ENCODE peak calls at places on chromosomes 12 and 14, in six cellular contexts. E is mesendoderm; R is CD4-positive, CD25-positive, alpha-beta regulatory T cell; C is PC-3; Q is HL-60; T is spleen. G is an unnamed sample.
A peak's percentile ranks its signal among the peaks of the same experiment; 100 is the strongest.

GRCh38 chr12:66823857-66824570 is 145.1 kb upstream of the GRIP1 start:
- DNase-seq in R (no peak), Q (no peak), E (peak; percentile 59), C (peak; percentile 97), T (no peak), G (no peak)

GRCh38 chr12:101592931-101593330 is 1.8 kb upstream of the MYBPC1 start:
- DNase-seq in Q (no peak), E (no peak), R (no peak), T (no peak), C (no peak), G (no peak)

GRCh38 chr14:105738638-105739037 is 212.3 kb downstream of the TMEM121 start:
- DNase-seq in T (peak; percentile 64), C (no peak), E (no peak), Q (no peak), R (no peak), G (no peak)

GRCh38 chr12:20183563-20183962 is 184.8 kb upstream of the PDE3A start:
- DNase-seq in T (no peak), C (no peak), E (no peak), R (no peak), Q (no peak), G (peak; percentile 57)

GRCh38 chr12:102406033-102406584 is 74.3 kb downstream of the IGF1 start:
- DNase-seq in R (no peak), C (no peak), T (no peak), Q (no peak), E (peak; percentile 20), G (no peak)

GRCh38 chr12:6230321-6231110 is 30.3 kb downstream of the CD9 start:
- DNase-seq in T (peak; percentile 93), R (peak; percentile 78), C (peak; percentile 47), E (no peak), Q (peak; percentile 96), G (no peak)

GRCh38 chr14:43116341-43116740 is 1390.7 kb downstream of the FSCB start:
- DNase-seq in E (no peak), C (peak; percentile 46), T (no peak), Q (no peak), R (no peak), G (no peak)

GRCh38 chr12:28780096-28780495 is 369.0 kb upstream of the FAR2 start:
- DNase-seq in T (no peak), C (peak; percentile 97), Q (no peak), E (no peak), R (no peak), G (peak; percentile 46)

GRCh38 chr12:95694148-95694547 is 96.4 kb downstream of the NTN4 start:
- DNase-seq in T (no peak), E (peak; percentile 11), Q (no peak), C (no peak), R (no peak), G (no peak)

GRCh38 chr12:63937381-63938168 is 93.1 kb downstream of the SRGAP1 start:
- DNase-seq in E (no peak), C (no peak), R (no peak), T (no peak), Q (no peak), G (no peak)

GRCh38 chr12:10366875-10367274 is 23.0 kb downstream of the KLRK1 start:
- DNase-seq in C (peak; percentile 49), Q (no peak), T (no peak), E (peak; percentile 49), R (peak; percentile 13), G (peak; percentile 60)

GRCh38 chr12:133106253-133106652 is 23.8 kb downstream of the ZNF891 start:
- DNase-seq in C (no peak), Q (no peak), T (no peak), E (peak; percentile 52), R (no peak), G (peak; percentile 9)

GRCh38 chr12:53950441-53950781 is 4.3 kb upstream of the HOXC12 start:
- DNase-seq in C (peak; percentile 47), E (no peak), R (no peak), Q (no peak), T (no peak), G (no peak)

GRCh38 chr12:27814851-27815591 is 35.0 kb upstream of the MANSC4 start:
- DNase-seq in E (peak; percentile 16), Q (no peak), T (no peak), C (no peak), R (no peak), G (peak; percentile 12)

GRCh38 chr14:39005044-39005736 is 97.8 kb downstream of the SEC23A start:
- DNase-seq in Q (peak; percentile 11), E (no peak), R (no peak), T (no peak), C (no peak), G (no peak)

GRCh38 chr14:64203366-64204006 is 90.7 kb downstream of the ESR2 start:
- DNase-seq in T (no peak), Q (no peak), E (no peak), R (no peak), C (no peak), G (no peak)

GRCh38 chr14:58298880-58299664 is 717 bp downstream of the ARID4A start:
- DNase-seq in R (peak; percentile 37), C (no peak), Q (peak; percentile 37), T (peak; percentile 91), E (peak; percentile 35), G (no peak)

GRCh38 chr12:77720258-77720657 is 110.4 kb upstream of the NAV3 start:
- DNase-seq in E (peak; percentile 21), C (no peak), T (no peak), R (no peak), Q (no peak), G (no peak)

GRCh38 chr14:22587247-22587646 is 1.8 kb downstream of the DAD1 start:
- DNase-seq in Q (no peak), C (no peak), T (no peak), E (no peak), R (no peak), G (no peak)

GRCh38 chr12:106331594-106331993 is 26.0 kb upstream of the POLR3B start:
- DNase-seq in Q (no peak), E (no peak), R (no peak), T (no peak), C (no peak), G (no peak)

GRCh38 chr12:116529048-116529447 is 30.1 kb upstream of the MAP1LC3B2 start:
- DNase-seq in Q (no peak), C (peak; percentile 99), R (no peak), T (no peak), E (no peak), G (peak; percentile 65)

DNA sequence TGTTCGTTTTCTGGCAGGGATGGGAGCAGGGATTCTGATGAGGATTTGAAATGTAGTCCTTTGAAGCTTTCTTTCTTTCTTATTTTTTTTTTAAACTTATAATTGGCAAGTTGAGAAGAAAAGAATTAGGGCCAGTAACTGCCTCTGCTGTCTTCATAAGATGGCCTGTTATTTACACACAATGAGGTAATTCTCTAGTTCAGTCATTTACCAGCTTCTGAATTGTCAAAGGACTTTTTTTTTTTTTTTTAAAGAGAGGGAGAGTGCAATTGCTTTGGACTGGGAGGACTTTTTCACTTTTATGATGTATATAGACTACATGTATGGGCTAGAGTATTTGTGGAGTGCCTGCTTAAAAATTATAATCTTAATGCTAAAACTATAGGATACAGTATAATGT is 29.1 kb downstream of the PALS1 start:
- DNase-seq in C (no peak), E (peak; percentile 35), R (no peak), Q (no peak), T (no peak), G (no peak)
- H3K4me3 ChIP-seq in C (no peak overlapping the region), E (no peak overlapping the region), R (no peak overlapping the region), Q (no peak overlapping the region), T (no peak overlapping the region), G (no peak overlapping the region)

GRCh38 chr12:81758421-81759214 is 532 bp downstream of the PPFIA2 start:
- DNase-seq in Q (no peak), E (peak; percentile 55), R (no peak), C (no peak), T (peak; percentile 70), G (peak; percentile 51)
- H3K4me3 ChIP-seq in Q (peak overlapping the region; percentile 37), E (peak overlapping the region; percentile 22), R (no peak overlapping the region), C (peak overlapping the region; percentile 48), T (peak overlapping the region; percentile 59), G (peak overlapping the region; percentile 49)

GRCh38 chr12:56661979-56662638 is 16.3 kb upstream of the ATP5F1B start:
- DNase-seq in C (no peak), T (peak; percentile 24), Q (no peak), R (no peak), E (no peak), G (no peak)
- H3K4me3 ChIP-seq in C (no peak overlapping the region), T (no peak overlapping the region), Q (no peak overlapping the region), R (no peak overlapping the region), E (no peak overlapping the region), G (no peak overlapping the region)

GRCh38 chr12:4069046-4070010 is 196.1 kb upstream of the PARP11 start:
- DNase-seq in C (no peak), Q (no peak), T (no peak), E (peak; percentile 12), R (no peak), G (peak; percentile 16)
- H3K4me3 ChIP-seq in C (no peak overlapping the region), Q (no peak overlapping the region), T (no peak overlapping the region), E (no peak overlapping the region), R (no peak overlapping the region), G (no peak overlapping the region)

DNA sequence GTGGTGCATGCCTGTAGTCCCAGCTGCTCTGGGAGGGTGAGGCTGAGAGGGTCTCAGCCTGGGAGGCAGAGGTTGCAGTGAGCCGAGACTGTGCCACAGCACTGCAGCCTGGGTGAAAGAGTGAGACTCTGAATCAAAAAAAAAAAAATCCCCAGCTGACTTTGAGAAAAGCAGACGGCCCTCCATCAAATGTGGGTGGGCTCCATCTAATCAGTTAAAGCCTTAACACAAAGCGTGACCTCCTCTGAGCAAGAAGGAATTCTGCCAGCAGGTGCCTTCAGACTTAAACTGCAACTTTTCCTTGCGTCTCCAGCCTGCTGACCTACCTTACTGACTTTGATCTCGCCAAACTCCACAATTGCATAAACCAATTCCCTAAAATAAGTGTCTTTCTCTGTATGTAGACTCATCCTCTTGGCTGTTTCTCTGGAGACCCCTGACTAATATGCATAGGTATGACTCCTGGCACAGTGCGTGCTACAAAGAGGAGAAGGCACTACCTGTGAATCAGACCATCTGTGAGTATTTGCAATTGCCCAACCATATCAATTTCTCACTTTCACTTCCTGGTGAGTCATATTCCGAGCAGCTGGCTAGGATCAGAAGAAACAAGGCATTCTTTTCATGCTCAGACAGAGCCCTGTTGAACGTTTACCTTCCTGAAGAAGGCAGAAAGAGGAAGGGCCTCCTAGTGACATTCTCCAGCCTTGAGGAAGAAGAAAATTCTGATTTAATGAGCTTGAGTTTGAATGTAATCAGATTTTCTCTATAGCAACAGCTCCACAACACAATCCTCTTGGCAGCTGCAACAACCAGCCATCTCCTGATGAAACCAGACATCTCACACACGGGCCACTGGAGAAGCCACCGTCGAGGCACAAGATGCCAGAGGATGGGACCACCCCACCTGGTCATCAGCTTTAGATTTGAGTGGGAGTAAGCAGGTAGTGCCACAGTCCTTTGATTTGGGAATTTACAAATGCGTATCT is 54.3 kb downstream of the CLMN start:
- DNase-seq in Q (peak; percentile 52), R (no peak), E (peak; percentile 96), T (no peak), C (peak; percentile 98), G (no peak)
- H3K4me3 ChIP-seq in Q (no peak overlapping the region), R (no peak overlapping the region), E (no peak overlapping the region), T (peak overlapping the region; percentile 3), C (peak overlapping the region; percentile 16), G (no peak overlapping the region)

G was measured in cardiac muscle cell.